ENCODE peak calls at places on chromosomes 6 and 20, in six cellular contexts. J is HCT116, E is GM12878, Q is breast epithelium, P is transverse colon, L is prostate gland. A is an unnamed sample. For H3K4me1, the result is how much of the 10 kb centered on the place peaks cover.

GRCh38 chr20:6976535-6976934 is 209.0 kb downstream of the BMP2 start:
- DNase-seq in J (no peak), E (no peak), Q (no peak), P (no peak), L (no peak), A (no peak)

GRCh38 chr6:150720774-150721233 is 121.1 kb downstream of the PLEKHG1 start:
- DNase-seq in J (peak), E (peak), Q (no peak), P (no peak), L (no peak), A (no peak)

GRCh38 chr6:6003334-6004146 is 3.2 kb downstream of the NRN1 start:
- DNase-seq in J (no peak), E (no peak), Q (no peak), P (no peak), L (no peak), A (peak)

GRCh38 chr6:119340766-119341487 is 8.6 kb downstream of the MAN1A1 start:
- DNase-seq in J (no peak), E (no peak), Q (no peak), P (no peak), L (no peak), A (no peak)

GRCh38 chr6:149855040-149855654 is 9.0 kb downstream of the LRP11 start:
- DNase-seq in J (peak), E (no peak), Q (no peak), P (no peak), L (no peak), A (no peak)

GRCh38 chr6:88958842-88959241 is 4.6 kb downstream of the RNGTT start:
- DNase-seq in J (no peak), E (no peak), Q (no peak), P (no peak), L (no peak), A (no peak)

GRCh38 chr20:24148372-24148771 is 159.8 kb upstream of the GGTLC1 start:
- DNase-seq in J (no peak), E (peak), Q (no peak), P (peak), L (no peak), A (no peak)

GRCh38 chr6:43702522-43703440 is 15.2 kb upstream of the MRPS18A start:
- DNase-seq in J (peak), E (no peak), Q (peak), P (peak), L (no peak), A (peak)

GRCh38 chr6:5584072-5584471 is 322.8 kb downstream of the FARS2 start:
- DNase-seq in J (no peak), E (no peak), Q (no peak), P (no peak), L (no peak), A (no peak)

GRCh38 chr6:129659167-129659566 is 50.8 kb downstream of the ARHGAP18 start:
- DNase-seq in J (no peak), E (no peak), Q (no peak), P (no peak), L (no peak), A (no peak)

GRCh38 chr6:54238407-54238806 is 69.8 kb upstream of the TINAG start:
- DNase-seq in J (no peak), E (no peak), Q (no peak), P (no peak), L (peak), A (no peak)

GRCh38 chr6:35092362-35093117 is 48.6 kb downstream of the TCP11 start:
- DNase-seq in J (no peak), E (no peak), Q (no peak), P (peak), L (no peak), A (no peak)

GRCh38 chr6:135703621-135704020 is 147.9 kb upstream of the PDE7B start:
- DNase-seq in J (no peak), E (peak), Q (no peak), P (no peak), L (no peak), A (no peak)

GRCh38 chr6:116047173-116047933 is 13.3 kb downstream of the FRK start:
- DNase-seq in J (no peak), E (no peak), Q (no peak), P (peak), L (no peak), A (no peak)

GRCh38 chr6:6886886-6887285 is 220.9 kb upstream of the RREB1 start:
- DNase-seq in J (no peak), E (no peak), Q (no peak), P (no peak), L (no peak), A (no peak)

GRCh38 chr6:146526192-146526591 is 17.4 kb upstream of the RAB32 start:
- DNase-seq in J (no peak), E (no peak), Q (no peak), P (no peak), L (no peak), A (no peak)

GRCh38 chr6:36824262-36824661 is 15.0 kb downstream of the CPNE5 start:
- DNase-seq in J (no peak), E (no peak), Q (no peak), P (no peak), L (peak), A (no peak)

GRCh38 chr6:36825452-36825851 is 13.8 kb downstream of the CPNE5 start:
- DNase-seq in J (no peak), E (no peak), Q (no peak), P (no peak), L (no peak), A (no peak)

GRCh38 chr6:36822506-36823269 is 16.6 kb downstream of the CPNE5 start:
- DNase-seq in J (no peak), E (no peak), Q (no peak), P (no peak), L (no peak), A (no peak)

GRCh38 chr6:36821581-36822335 is 17.5 kb downstream of the CPNE5 start:
- DNase-seq in J (no peak), E (no peak), Q (no peak), P (no peak), L (no peak), A (no peak)

GRCh38 chr6:36823421-36824096 is 15.7 kb downstream of the CPNE5 start:
- DNase-seq in J (no peak), E (no peak), Q (no peak), P (no peak), L (no peak), A (no peak)
- H3K4me1 ChIP-seq in J (under half), E (under half), Q (under half), P (under half), L (under half), A (under half)

GRCh38 chr6:16292942-16293341 is 54.6 kb downstream of the GMPR start:
- DNase-seq in J (no peak), E (no peak), Q (no peak), P (no peak), L (no peak), A (no peak)
- TF ChIP-seq POLR2AphosphoS5 in J (no peak), E (no peak), Q (no peak), P (no peak), L (no peak), A (no peak)

GRCh38 chr20:43057317-43057716 is 132.4 kb downstream of the PTPRT start:
- DNase-seq in J (no peak), E (no peak), Q (no peak), P (no peak), L (no peak), A (no peak)

GRCh38 chr20:43058077-43058476 is 131.6 kb downstream of the PTPRT start:
- DNase-seq in J (no peak), E (no peak), Q (no peak), P (no peak), L (no peak), A (no peak)

DNA sequence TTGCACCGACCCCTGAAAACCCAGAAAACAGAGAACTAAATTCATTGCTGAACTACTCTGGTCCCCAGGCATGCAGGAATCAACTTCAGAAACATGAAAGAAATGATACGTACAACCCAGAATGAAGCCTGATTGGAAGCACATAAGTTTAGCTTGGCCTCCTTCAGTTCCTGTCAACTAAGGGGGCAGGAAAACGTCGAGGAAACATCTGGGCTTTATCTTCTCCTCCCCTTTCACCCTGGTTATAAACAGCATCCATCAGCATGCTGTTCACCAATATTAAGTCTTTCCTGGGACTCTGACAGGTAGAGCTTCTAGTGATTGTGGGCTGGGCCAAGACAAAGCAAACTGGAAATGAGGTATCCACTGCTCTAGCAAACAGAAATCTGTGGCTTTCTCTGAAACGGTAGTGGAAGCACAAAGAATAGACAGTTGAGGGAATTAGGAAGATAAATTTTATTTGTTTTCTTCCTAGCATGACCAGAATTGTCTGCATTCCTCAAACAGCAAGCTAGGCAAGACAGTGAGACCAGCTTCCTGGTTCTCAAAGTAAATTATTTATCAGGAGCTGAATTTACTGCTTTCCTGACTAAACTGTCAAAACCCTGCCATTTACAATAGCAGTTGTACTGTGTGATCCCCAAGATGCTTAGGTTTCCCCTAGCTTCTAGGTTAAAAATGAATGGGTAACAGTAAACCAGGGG is 134.4 kb downstream of the PTPRT start:
- DNase-seq in J (no peak), E (no peak), Q (no peak), P (no peak), L (no peak), A (no peak)
- H3K27ac ChIP-seq in J (no peak), E (no peak), Q (no peak), P (no peak), L (no peak), A (no peak)

GRCh38 chr6:37126554-37126906 is 43.4 kb upstream of the PIM1 start:
- DNase-seq in J (no peak), E (no peak), Q (no peak), P (no peak), L (no peak), A (no peak)
- H3K4me1 ChIP-seq in J (under half), E (under half), Q (under half), P (under half), L (under half), A (under half)

GRCh38 chr20:17965042-17965697 is 3.4 kb downstream of the SNX5 start:
- DNase-seq in J (no peak), E (no peak), Q (no peak), P (no peak), L (no peak), A (no peak)
- TF ChIP-seq POLR2AphosphoS5 in J (no peak), E (no peak), Q (no peak), P (no peak), L (no peak), A (no peak)

DNA sequence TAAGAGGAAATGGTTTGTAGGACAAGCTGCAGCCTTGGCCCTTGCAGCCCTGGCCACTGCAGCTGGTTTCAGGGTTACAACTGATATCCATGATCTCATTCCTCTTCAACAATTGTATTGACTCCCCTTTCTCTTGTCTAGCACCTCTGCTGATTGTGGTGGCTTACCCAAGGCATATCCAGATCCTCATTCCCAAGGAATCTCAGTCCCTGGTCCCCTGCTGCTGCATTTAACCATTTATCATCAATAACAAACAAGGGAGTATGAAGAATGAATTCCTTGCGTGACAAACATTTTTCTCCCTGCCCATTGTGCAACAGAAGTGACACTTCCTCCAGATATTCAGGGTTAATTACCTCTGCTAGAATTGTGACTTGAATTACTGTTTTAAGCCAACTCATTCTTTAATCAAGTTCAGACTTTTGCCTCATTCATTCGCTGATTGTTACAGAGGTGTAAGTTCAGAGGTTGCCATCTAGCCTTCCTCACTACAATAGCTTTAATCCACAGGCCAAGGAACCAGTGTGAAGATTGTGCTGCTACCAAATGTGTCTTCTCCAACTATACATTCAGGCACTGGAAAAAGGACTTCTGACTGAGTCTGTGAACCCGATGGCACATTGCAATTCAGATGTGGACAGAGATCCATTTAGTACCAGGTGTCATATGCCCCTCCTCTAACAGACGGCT is 111.1 kb upstream of the ADGRF1 start:
- DNase-seq in J (no peak), E (no peak), Q (no peak), P (no peak), L (no peak), A (peak)
- H3K27ac ChIP-seq in J (no peak), E (no peak), Q (no peak), P (no peak), L (no peak), A (no peak)

GRCh38 chr6:31110825-31111582 is 1.4 kb downstream of the C6orf15 start:
- DNase-seq in J (no peak), E (no peak), Q (no peak), P (no peak), L (no peak), A (no peak)
- H3K4me1 ChIP-seq in J (under half), E (under half), Q (under half), P (under half), L (under half), A (under half)

GRCh38 chr20:31674895-31675827 is 37.4 kb downstream of the COX4I2 start:
- DNase-seq in J (no peak), E (no peak), Q (peak), P (peak), L (no peak), A (no peak)
- TF ChIP-seq POLR2AphosphoS5 in J (peak), E (peak), Q (peak), P (peak), L (peak), A (peak)

DNA sequence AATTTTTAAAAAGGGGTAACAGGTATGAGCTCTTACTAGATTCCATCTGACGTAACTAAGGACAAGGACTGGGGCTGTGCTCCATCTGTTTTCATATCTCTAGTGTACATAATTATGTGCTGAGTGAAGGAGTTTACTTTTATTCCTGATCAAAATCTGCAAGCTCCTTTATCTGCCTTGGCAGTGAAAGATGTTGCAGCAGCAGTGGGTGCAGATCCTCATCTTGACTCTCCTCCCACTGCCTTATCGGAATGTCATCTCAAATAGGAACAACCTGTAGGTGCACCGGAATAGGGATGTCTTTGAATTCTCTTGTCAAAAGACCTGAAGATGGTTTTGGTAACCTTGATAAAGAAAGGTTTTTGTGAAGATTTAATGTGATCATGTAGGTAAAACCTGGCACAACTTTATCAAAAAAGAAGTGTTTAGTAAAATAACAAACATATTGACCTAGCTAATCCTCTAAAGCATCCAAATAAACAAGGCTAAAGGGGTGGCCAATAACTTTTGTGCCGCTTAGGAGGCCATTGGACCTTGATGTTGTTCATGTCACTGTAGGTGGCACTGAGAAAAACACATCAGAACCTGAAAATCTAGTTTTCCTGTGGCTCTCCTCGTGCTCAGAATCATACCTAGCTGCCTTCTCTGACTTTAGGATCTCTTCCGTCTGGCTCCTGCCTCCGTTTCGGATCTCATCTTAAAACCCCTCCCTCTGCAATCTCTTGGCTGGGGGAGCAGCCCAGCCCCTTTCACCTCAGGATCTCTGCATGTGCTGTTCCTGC is 19.0 kb upstream of the SLC16A10 start:
- DNase-seq in J (no peak), E (no peak), Q (no peak), P (no peak), L (no peak), A (no peak)
- H3K27ac ChIP-seq in J (no peak), E (no peak), Q (no peak), P (no peak), L (no peak), A (no peak)

DNA sequence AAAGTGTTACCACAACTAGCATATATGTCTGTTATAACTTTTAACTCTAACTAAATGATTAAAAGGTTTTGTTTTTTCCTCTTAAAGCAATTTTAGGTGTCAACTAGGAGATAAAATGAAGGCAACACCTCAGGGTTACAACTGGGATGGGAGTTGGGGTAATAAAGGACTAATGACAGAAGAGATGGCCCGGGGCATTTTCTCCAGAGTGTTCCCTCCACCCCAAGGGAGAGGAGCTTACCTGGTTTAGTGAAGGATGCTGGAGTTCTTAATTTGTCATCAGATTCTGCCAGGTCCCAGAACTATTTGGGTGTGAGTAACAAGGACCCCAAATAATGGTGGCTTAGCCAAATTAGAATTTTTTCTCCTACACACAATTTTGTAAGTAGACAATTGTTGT is 260.3 kb downstream of the CD109 start:
- DNase-seq in J (no peak), E (no peak), Q (no peak), P (no peak), L (no peak), A (no peak)
- H3K4me1 ChIP-seq in J (under half), E (under half), Q (under half), P (under half), L (under half), A (under half)

A was measured in esophagus muscularis mucosa.